ENCODE peak calls at places on chromosome 19, in nine cellular contexts. One of them, this sample, is unnamed.

GRCh38 chr19:5092444-5092843 is 123.5 kb downstream of the KDM4B start:
- DNase-seq in skeletal muscle cell: no peak
- DNase-seq in tibial nerve: no peak
- DNase-seq in T-helper 2 cell: no peak
- DNase-seq in bronchial epithelial cell: no peak
- DNase-seq in head of caudate nucleus: no peak
- DNase-seq in dermis blood vessel endothelial cell: no peak
- DNase-seq in fibroblast of mammary gland: no peak
- DNase-seq in activated naive CD8-positive, alpha-beta T cell treated with anti-CD3 and anti-CD28 coated beads for 36 hours: no peak
- DNase-seq in this sample: no peak

GRCh38 chr19:9116547-9116946 is 984 bp upstream of the OR7G1 start:
- DNase-seq in skeletal muscle cell: no peak
- DNase-seq in tibial nerve: no peak
- DNase-seq in T-helper 2 cell: no peak
- DNase-seq in bronchial epithelial cell: no peak
- DNase-seq in head of caudate nucleus: no peak
- DNase-seq in dermis blood vessel endothelial cell: no peak
- DNase-seq in fibroblast of mammary gland: no peak
- DNase-seq in activated naive CD8-positive, alpha-beta T cell treated with anti-CD3 and anti-CD28 coated beads for 36 hours: no peak
- DNase-seq in this sample: no peak

GRCh38 chr19:41554902-41555301 is 21.1 kb upstream of the CEACAM21 start:
- DNase-seq in skeletal muscle cell: no peak
- DNase-seq in tibial nerve: no peak
- DNase-seq in T-helper 2 cell: peak; percentile 74
- DNase-seq in bronchial epithelial cell: no peak
- DNase-seq in head of caudate nucleus: no peak
- DNase-seq in dermis blood vessel endothelial cell: peak; percentile 64
- DNase-seq in fibroblast of mammary gland: no peak
- DNase-seq in activated naive CD8-positive, alpha-beta T cell treated with anti-CD3 and anti-CD28 coated beads for 36 hours: no peak
- DNase-seq in this sample: peak; percentile 84

GRCh38 chr19:11657307-11657706 is 60.0 kb downstream of the ZNF627 start:
- DNase-seq in skeletal muscle cell: no peak
- DNase-seq in tibial nerve: no peak
- DNase-seq in T-helper 2 cell: no peak
- DNase-seq in bronchial epithelial cell: no peak
- DNase-seq in head of caudate nucleus: no peak
- DNase-seq in dermis blood vessel endothelial cell: peak; percentile 27
- DNase-seq in fibroblast of mammary gland: no peak
- DNase-seq in activated naive CD8-positive, alpha-beta T cell treated with anti-CD3 and anti-CD28 coated beads for 36 hours: no peak
- DNase-seq in this sample: no peak

GRCh38 chr19:49272204-49272603 is 52.8 kb downstream of the SLC6A16 start:
- DNase-seq in skeletal muscle cell: peak; percentile 37
- DNase-seq in tibial nerve: no peak
- DNase-seq in T-helper 2 cell: no peak
- DNase-seq in bronchial epithelial cell: peak; percentile 100
- DNase-seq in head of caudate nucleus: no peak
- DNase-seq in dermis blood vessel endothelial cell: no peak
- DNase-seq in fibroblast of mammary gland: peak; percentile 66
- DNase-seq in activated naive CD8-positive, alpha-beta T cell treated with anti-CD3 and anti-CD28 coated beads for 36 hours: no peak
- DNase-seq in this sample: no peak

GRCh38 chr19:30630289-30631034 is 258.3 kb downstream of the ZNF536 start:
- DNase-seq in skeletal muscle cell: no peak
- DNase-seq in tibial nerve: no peak
- DNase-seq in T-helper 2 cell: no peak
- DNase-seq in bronchial epithelial cell: peak; percentile 3
- DNase-seq in head of caudate nucleus: no peak
- DNase-seq in dermis blood vessel endothelial cell: no peak
- DNase-seq in fibroblast of mammary gland: no peak
- DNase-seq in activated naive CD8-positive, alpha-beta T cell treated with anti-CD3 and anti-CD28 coated beads for 36 hours: no peak
- DNase-seq in this sample: no peak

GRCh38 chr19:54255105-54255775 is 1.8 kb downstream of the LILRB5 start:
- DNase-seq in skeletal muscle cell: no peak
- DNase-seq in tibial nerve: no peak
- DNase-seq in T-helper 2 cell: no peak
- DNase-seq in bronchial epithelial cell: no peak
- DNase-seq in head of caudate nucleus: no peak
- DNase-seq in dermis blood vessel endothelial cell: no peak
- DNase-seq in fibroblast of mammary gland: no peak
- DNase-seq in activated naive CD8-positive, alpha-beta T cell treated with anti-CD3 and anti-CD28 coated beads for 36 hours: no peak
- DNase-seq in this sample: no peak

GRCh38 chr19:23882493-23882892 is 32.2 kb upstream of the ZNF726 start:
- DNase-seq in skeletal muscle cell: no peak
- DNase-seq in tibial nerve: no peak
- DNase-seq in T-helper 2 cell: no peak
- DNase-seq in bronchial epithelial cell: no peak
- DNase-seq in head of caudate nucleus: no peak
- DNase-seq in dermis blood vessel endothelial cell: peak; percentile 1
- DNase-seq in fibroblast of mammary gland: no peak
- DNase-seq in activated naive CD8-positive, alpha-beta T cell treated with anti-CD3 and anti-CD28 coated beads for 36 hours: no peak
- DNase-seq in this sample: no peak

GRCh38 chr19:3243851-3244700 is 19.6 kb downstream of the CELF5 start:
- DNase-seq in skeletal muscle cell: peak; percentile 10
- DNase-seq in tibial nerve: no peak
- DNase-seq in T-helper 2 cell: peak; percentile 64
- DNase-seq in bronchial epithelial cell: peak; percentile 47
- DNase-seq in head of caudate nucleus: no peak
- DNase-seq in dermis blood vessel endothelial cell: peak; percentile 65
- DNase-seq in fibroblast of mammary gland: peak; percentile 52
- DNase-seq in activated naive CD8-positive, alpha-beta T cell treated with anti-CD3 and anti-CD28 coated beads for 36 hours: peak; percentile 51
- DNase-seq in this sample: peak; percentile 59

GRCh38 chr19:19062454-19063182 is 1.2 kb upstream of the SLC25A42 start:
- DNase-seq in skeletal muscle cell: no peak
- DNase-seq in tibial nerve: no peak
- DNase-seq in T-helper 2 cell: no peak
- DNase-seq in bronchial epithelial cell: peak; percentile 49
- DNase-seq in head of caudate nucleus: peak; percentile 68
- DNase-seq in dermis blood vessel endothelial cell: peak; percentile 22
- DNase-seq in fibroblast of mammary gland: peak; percentile 51
- DNase-seq in activated naive CD8-positive, alpha-beta T cell treated with anti-CD3 and anti-CD28 coated beads for 36 hours: peak; percentile 30
- DNase-seq in this sample: no peak

GRCh38 chr19:34274284-34274826 is 20.0 kb downstream of the GARRE1 start:
- DNase-seq in skeletal muscle cell: no peak
- DNase-seq in tibial nerve: no peak
- DNase-seq in T-helper 2 cell: no peak
- DNase-seq in bronchial epithelial cell: no peak
- DNase-seq in head of caudate nucleus: no peak
- DNase-seq in dermis blood vessel endothelial cell: peak; percentile 45
- DNase-seq in fibroblast of mammary gland: peak; percentile 12
- DNase-seq in activated naive CD8-positive, alpha-beta T cell treated with anti-CD3 and anti-CD28 coated beads for 36 hours: no peak
- DNase-seq in this sample: no peak

GRCh38 chr19:48741222-48741999 is 1.0 kb upstream of the RASIP1 start:
- DNase-seq in skeletal muscle cell: no peak
- DNase-seq in tibial nerve: no peak
- DNase-seq in T-helper 2 cell: no peak
- DNase-seq in bronchial epithelial cell: peak; percentile 32
- DNase-seq in head of caudate nucleus: no peak
- DNase-seq in dermis blood vessel endothelial cell: peak; percentile 57
- DNase-seq in fibroblast of mammary gland: no peak
- DNase-seq in activated naive CD8-positive, alpha-beta T cell treated with anti-CD3 and anti-CD28 coated beads for 36 hours: peak; percentile 43
- DNase-seq in this sample: peak; percentile 55

GRCh38 chr19:47044946-47045866 is 3.2 kb downstream of the TMEM160 start:
- DNase-seq in skeletal muscle cell: no peak
- DNase-seq in tibial nerve: no peak
- DNase-seq in T-helper 2 cell: no peak
- DNase-seq in bronchial epithelial cell: no peak
- DNase-seq in head of caudate nucleus: no peak
- DNase-seq in dermis blood vessel endothelial cell: no peak
- DNase-seq in fibroblast of mammary gland: no peak
- DNase-seq in activated naive CD8-positive, alpha-beta T cell treated with anti-CD3 and anti-CD28 coated beads for 36 hours: no peak
- DNase-seq in this sample: no peak

GRCh38 chr19:40366697-40367561 is 18.4 kb downstream of the PLD3 start:
- DNase-seq in skeletal muscle cell: no peak
- DNase-seq in tibial nerve: no peak
- DNase-seq in T-helper 2 cell: no peak
- DNase-seq in bronchial epithelial cell: no peak
- DNase-seq in head of caudate nucleus: peak; percentile 75
- DNase-seq in dermis blood vessel endothelial cell: no peak
- DNase-seq in fibroblast of mammary gland: no peak
- DNase-seq in activated naive CD8-positive, alpha-beta T cell treated with anti-CD3 and anti-CD28 coated beads for 36 hours: no peak
- DNase-seq in this sample: no peak

GRCh38 chr19:51710163-51710562 is 13.6 kb downstream of the HAS1 start:
- DNase-seq in skeletal muscle cell: no peak
- DNase-seq in tibial nerve: no peak
- DNase-seq in T-helper 2 cell: no peak
- DNase-seq in bronchial epithelial cell: no peak
- DNase-seq in head of caudate nucleus: no peak
- DNase-seq in dermis blood vessel endothelial cell: no peak
- DNase-seq in fibroblast of mammary gland: no peak
- DNase-seq in activated naive CD8-positive, alpha-beta T cell treated with anti-CD3 and anti-CD28 coated beads for 36 hours: no peak
- DNase-seq in this sample: no peak

GRCh38 chr19:46493236-46494114 is 2.2 kb downstream of the PNMA8B start:
- DNase-seq in skeletal muscle cell: no peak
- DNase-seq in tibial nerve: no peak
- DNase-seq in T-helper 2 cell: peak; percentile 55
- DNase-seq in bronchial epithelial cell: no peak
- DNase-seq in head of caudate nucleus: peak; percentile 67
- DNase-seq in dermis blood vessel endothelial cell: no peak
- DNase-seq in fibroblast of mammary gland: no peak
- DNase-seq in activated naive CD8-positive, alpha-beta T cell treated with anti-CD3 and anti-CD28 coated beads for 36 hours: peak; percentile 40
- DNase-seq in this sample: no peak